ENCODE peak calls at places on chromosome 1, in eight cellular contexts. I is GM23248, B is PC-3, Z is MM.1S, Q is K562, H is keratinocyte, P is fibroblast of lung, O is mammary epithelial cell. K is an unnamed sample.

GRCh38 chr1:189220750-189221149 is 1256.9 kb downstream of the BRINP3 start:
- DNase-seq in I (no peak), B (peak), Z (peak), Q (no peak), H (no peak), P (no peak), O (no peak), K (no peak)

GRCh38 chr1:111990878-111991760 is 1.7 kb upstream of the KCND3 start:
- DNase-seq in I (peak), B (peak), Z (no peak), Q (peak), H (no peak), P (peak), O (peak), K (peak)

GRCh38 chr1:115440733-115441132 is 102.7 kb upstream of the NGF start:
- DNase-seq in I (no peak), B (peak), Z (no peak), Q (no peak), H (no peak), P (peak), O (no peak), K (no peak)

GRCh38 chr1:103058393-103058792 is 49.9 kb downstream of the COL11A1 start:
- DNase-seq in I (no peak), B (no peak), Z (no peak), Q (no peak), H (no peak), P (no peak), O (no peak), K (no peak)

GRCh38 chr1:156476501-156477298 is 23.9 kb downstream of the MEF2D start:
- DNase-seq in I (peak), B (peak), Z (no peak), Q (no peak), H (no peak), P (peak), O (peak), K (no peak)

GRCh38 chr1:41743361-41743760 is 175.4 kb downstream of the HIVEP3 start:
- DNase-seq in I (peak), B (peak), Z (no peak), Q (no peak), H (no peak), P (peak), O (no peak), K (no peak)

GRCh38 chr1:89365206-89365605 is 1.3 kb downstream of the GBP6 start:
- DNase-seq in I (no peak), B (no peak), Z (no peak), Q (no peak), H (no peak), P (no peak), O (peak), K (no peak)

GRCh38 chr1:116763116-116763786 is 9.0 kb downstream of the CD2 start:
- DNase-seq in I (peak), B (no peak), Z (no peak), Q (no peak), H (no peak), P (no peak), O (no peak), K (peak)

DNA sequence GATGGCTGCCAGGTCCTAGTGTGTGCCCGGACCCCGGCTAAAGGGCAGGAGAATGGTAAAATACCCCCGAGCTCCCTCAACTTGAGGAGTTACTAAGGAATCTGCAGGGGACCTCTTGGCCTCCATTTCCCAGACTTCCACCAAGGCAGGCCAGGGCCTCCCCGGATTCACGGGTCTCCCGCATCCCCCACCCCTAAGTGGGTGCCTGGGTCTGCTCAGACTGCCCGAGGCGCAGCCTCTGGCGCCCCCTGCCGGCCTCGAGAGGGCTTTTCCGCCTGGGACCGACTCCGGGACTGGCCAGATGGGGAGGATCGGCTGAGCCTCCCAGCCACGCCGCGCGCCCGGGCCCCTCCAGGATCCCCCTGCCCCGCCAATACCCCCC is 1.7 kb downstream of the PLEKHG5 start:
- DNase-seq in I (peak), B (peak), Z (peak), Q (peak), H (no peak), P (peak), O (peak), K (peak)
- H3K4me2 ChIP-seq in I (peak), B (peak), Z (peak), Q (peak), H (peak), P (peak), O (peak), K (peak)

GRCh38 chr1:200535605-200536004 is 84.9 kb downstream of the KIF14 start:
- DNase-seq in I (peak), B (peak), Z (peak), Q (no peak), H (peak), P (peak), O (peak), K (no peak)

GRCh38 chr1:200528838-200529565 is 91.5 kb downstream of the KIF14 start:
- DNase-seq in I (no peak), B (no peak), Z (no peak), Q (no peak), H (no peak), P (no peak), O (no peak), K (no peak)

GRCh38 chr1:200526709-200527612 is 93.6 kb downstream of the KIF14 start:
- DNase-seq in I (peak), B (no peak), Z (no peak), Q (no peak), H (no peak), P (peak), O (no peak), K (no peak)

GRCh38 chr1:200527670-200528069 is 92.9 kb downstream of the KIF14 start:
- DNase-seq in I (no peak), B (no peak), Z (no peak), Q (no peak), H (no peak), P (no peak), O (no peak), K (no peak)

GRCh38 chr1:200530551-200531261 is 89.8 kb downstream of the KIF14 start:
- DNase-seq in I (no peak), B (no peak), Z (no peak), Q (no peak), H (no peak), P (no peak), O (no peak), K (no peak)
- H2AFZ ChIP-seq in I (no peak), B (no peak), Z (no peak), Q (no peak), H (no peak), P (no peak), O (no peak), K (no peak)

GRCh38 chr1:14263207-14263606 is 335.3 kb upstream of the KAZN start:
- DNase-seq in I (no peak), B (no peak), Z (no peak), Q (no peak), H (no peak), P (no peak), O (no peak), K (no peak)

GRCh38 chr1:14259191-14259757 is 339.2 kb upstream of the KAZN start:
- DNase-seq in I (peak), B (no peak), Z (no peak), Q (no peak), H (no peak), P (no peak), O (no peak), K (no peak)

GRCh38 chr1:14261395-14261794 is 337.1 kb upstream of the KAZN start:
- DNase-seq in I (no peak), B (no peak), Z (no peak), Q (no peak), H (no peak), P (no peak), O (no peak), K (no peak)

GRCh38 chr1:14262582-14262981 is 335.9 kb upstream of the KAZN start:
- DNase-seq in I (no peak), B (no peak), Z (no peak), Q (no peak), H (no peak), P (no peak), O (no peak), K (no peak)

DNA sequence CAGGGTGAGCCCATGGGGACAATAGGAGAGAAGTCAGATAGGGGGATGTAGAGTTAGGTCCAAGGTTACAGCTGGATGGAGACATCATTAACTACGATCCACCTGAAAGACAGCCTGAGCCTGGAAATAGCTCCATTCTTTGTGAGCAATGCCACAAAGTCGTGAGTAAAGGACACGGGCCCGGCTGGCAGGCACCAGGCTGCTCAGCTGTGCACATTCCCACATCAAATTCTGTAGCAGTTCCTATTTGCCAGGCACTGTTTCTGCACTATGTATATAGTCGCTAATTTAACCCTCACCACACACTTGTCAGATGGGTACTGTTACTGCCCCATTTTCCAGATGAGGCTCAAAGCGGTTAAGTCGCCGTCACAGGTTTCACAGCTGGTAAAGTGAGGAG is 338.0 kb upstream of the KAZN start:
- DNase-seq in I (no peak), B (no peak), Z (no peak), Q (no peak), H (no peak), P (no peak), O (no peak), K (no peak)
- H3K27ac ChIP-seq in I (no peak), B (no peak), Z (no peak), Q (no peak), H (no peak), P (no peak), O (no peak), K (no peak)

DNA sequence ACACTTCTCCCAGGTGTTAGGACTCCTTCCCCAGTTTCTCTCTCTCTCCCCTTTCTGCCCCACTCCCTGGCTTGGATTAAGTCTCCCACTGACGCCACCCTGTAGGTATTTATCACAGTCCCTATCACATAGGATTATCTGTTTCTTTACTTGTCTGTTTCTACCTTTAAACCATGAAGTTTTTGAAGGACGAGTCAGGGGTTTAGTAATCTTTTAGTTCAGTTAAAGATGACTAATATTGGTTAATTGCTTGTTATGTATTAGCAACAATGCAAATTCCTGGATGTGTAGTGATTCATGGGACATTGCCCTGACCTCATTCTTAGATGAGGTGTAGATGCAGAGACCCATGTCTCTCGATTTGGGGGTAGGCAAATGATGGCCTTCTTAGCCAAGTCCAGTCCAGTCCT is 6.4 kb downstream of the LAMC1 start:
- DNase-seq in I (peak), B (peak), Z (no peak), Q (no peak), H (peak), P (peak), O (peak), K (peak)
- H3K4me2 ChIP-seq in I (peak), B (peak), Z (no peak), Q (no peak), H (peak), P (peak), O (peak), K (peak)

GRCh38 chr1:110538082-110538481 is 19.1 kb upstream of the KCNA10 start:
- DNase-seq in I (no peak), B (no peak), Z (no peak), Q (no peak), H (no peak), P (no peak), O (no peak), K (no peak)
- H2AFZ ChIP-seq in I (no peak), B (no peak), Z (no peak), Q (no peak), H (no peak), P (no peak), O (no peak), K (no peak)

GRCh38 chr1:3698660-3699408 is 46.5 kb downstream of the TP73 start:
- DNase-seq in I (no peak), B (no peak), Z (no peak), Q (no peak), H (peak), P (no peak), O (peak), K (no peak)
- H3K27ac ChIP-seq in I (no peak), B (no peak), Z (no peak), Q (no peak), H (peak), P (no peak), O (peak), K (no peak)

DNA sequence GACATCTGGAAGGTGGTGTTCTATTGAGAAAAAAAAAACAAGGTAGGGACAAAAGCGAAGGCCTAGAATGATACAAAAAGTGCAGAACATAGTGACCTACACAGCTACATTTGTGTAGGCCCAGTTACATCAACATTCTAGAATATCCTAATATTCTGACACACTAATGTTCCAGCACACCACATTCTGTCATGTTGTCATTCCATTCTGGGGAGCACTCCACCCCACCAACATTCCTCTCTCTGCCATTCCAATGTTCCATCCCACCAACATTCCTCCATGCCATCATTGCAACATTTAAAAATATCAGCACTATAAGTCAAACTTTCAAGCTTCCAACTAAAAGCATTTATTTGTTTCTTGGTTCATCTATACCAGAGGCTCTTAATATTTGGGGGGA is 28.5 kb downstream of the COA7 start:
- DNase-seq in I (peak), B (no peak), Z (no peak), Q (no peak), H (no peak), P (peak), O (no peak), K (no peak)
- H3K4me2 ChIP-seq in I (peak), B (no peak), Z (no peak), Q (no peak), H (no peak), P (no peak), O (no peak), K (no peak)

GRCh38 chr1:212794561-212795014 is 2.9 kb downstream of the TATDN3 start:
- DNase-seq in I (no peak), B (no peak), Z (peak), Q (no peak), H (no peak), P (no peak), O (no peak), K (no peak)
- H2AFZ ChIP-seq in I (no peak), B (no peak), Z (peak), Q (peak), H (no peak), P (no peak), O (no peak), K (no peak)

K was measured in hepatocyte.